ENCODE peak calls at places on chromosomes 16 and 17, in ten cellular contexts. O, G, D, Y, P, Z, L, V, X and W are unnamed samples.

GRCh38 chr17:39751637-39752036 is 13.9 kb downstream of the GRB7 start:
- DNase-seq in D (no peak), P (no peak), Z (no peak), L (no peak), G (no peak), V (no peak), Y (no peak), O (no peak), X (no peak), W (no peak)

GRCh38 chr16:57871457-57871856 is 69.2 kb upstream of the KIFC3 start:
- DNase-seq in P (peak), Y (no peak), Z (no peak), X (no peak), L (no peak), V (no peak), O (peak), D (peak), G (peak), W (no peak)

GRCh38 chr17:36545465-36546417 is 1.0 kb downstream of the GGNBP2 start:
- DNase-seq in X (peak), Y (peak), P (peak), O (peak), G (peak), V (peak), L (peak), Z (peak), D (peak), W (peak)

GRCh38 chr16:73265124-73265838 is 217.4 kb upstream of the ZFHX3 start:
- DNase-seq in D (no peak), X (no peak), P (no peak), Y (no peak), L (no peak), Z (no peak), O (no peak), G (no peak), V (no peak), W (no peak)

GRCh38 chr16:1338119-1338730 is 4.8 kb downstream of the BAIAP3 start:
- DNase-seq in G (peak), L (no peak), Y (no peak), P (peak), O (no peak), D (no peak), Z (no peak), X (no peak), V (no peak), W (no peak)

GRCh38 chr16:55494994-55495421 is 13.9 kb upstream of the LPCAT2 start:
- DNase-seq in V (peak), P (peak), L (no peak), O (peak), Y (no peak), D (peak), X (peak), G (no peak), Z (no peak), W (peak)

GRCh38 chr17:2853722-2854580 is 57.7 kb downstream of the RAP1GAP2 start:
- DNase-seq in P (peak), O (no peak), Y (peak), L (no peak), G (peak), X (no peak), D (peak), V (no peak), Z (no peak), W (no peak)

GRCh38 chr16:15970202-15970601 is 20.8 kb downstream of the ABCC1 start:
- DNase-seq in X (no peak), V (no peak), O (no peak), L (no peak), Z (no peak), D (peak), P (peak), Y (no peak), G (no peak), W (no peak)

GRCh38 chr17:31489295-31490018 is 98.0 kb downstream of the RAB11FIP4 start:
- DNase-seq in D (no peak), V (no peak), O (no peak), X (no peak), P (no peak), L (no peak), Z (no peak), Y (no peak), G (no peak), W (no peak)

GRCh38 chr16:15665107-15665506 is 15.1 kb downstream of the NDE1 start:
- DNase-seq in V (no peak), D (no peak), P (no peak), O (no peak), G (no peak), Y (no peak), L (no peak), Z (no peak), X (no peak), W (no peak)

GRCh38 chr17:48804936-48805411 is 12.1 kb downstream of the TTLL6 start:
- DNase-seq in P (peak), V (no peak), G (peak), D (peak), L (peak), O (peak), X (no peak), Z (peak), Y (peak), W (peak)

GRCh38 chr17:43018008-43018853 is 4.0 kb downstream of the VAT1 start:
- DNase-seq in G (no peak), X (no peak), Z (peak), P (no peak), O (no peak), L (no peak), Y (no peak), V (no peak), D (no peak), W (no peak)

GRCh38 chr17:27241346-27241946 is 52.5 kb upstream of the WSB1 start:
- DNase-seq in X (no peak), L (no peak), V (no peak), P (peak), Y (no peak), O (peak), D (peak), G (no peak), Z (no peak), W (peak)

GRCh38 chr16:56988161-56988947 is 1.0 kb upstream of the NLRC5 start:
- DNase-seq in G (no peak), Y (no peak), O (peak), X (no peak), Z (peak), P (no peak), D (peak), V (no peak), L (no peak), W (no peak)

GRCh38 chr16:14452066-14452465 is 178.0 kb downstream of the PARN start:
- DNase-seq in O (no peak), X (no peak), D (no peak), V (no peak), G (no peak), Z (no peak), L (no peak), Y (no peak), P (no peak), W (no peak)

GRCh38 chr16:8533509-8533908 is 56.8 kb downstream of the TMEM114 start:
- DNase-seq in Z (no peak), G (no peak), L (no peak), O (no peak), D (no peak), P (no peak), X (no peak), V (no peak), Y (no peak), W (no peak)

GRCh38 chr16:580946-581498 is 8.8 kb upstream of the RAB40C start:
- DNase-seq in G (no peak), Y (no peak), D (no peak), P (no peak), L (no peak), Z (no peak), X (no peak), O (no peak), V (no peak), W (no peak)

GRCh38 chr16:75486666-75487313 is 8.5 kb downstream of the CHST6 start:
- DNase-seq in O (no peak), Y (no peak), V (no peak), D (no peak), P (no peak), Z (no peak), G (no peak), X (no peak), L (no peak), W (no peak)

GRCh38 chr17:77444653-77445029 is 303.9 kb downstream of the SEC14L1 start:
- DNase-seq in V (no peak), P (no peak), O (peak), Y (no peak), L (no peak), X (no peak), D (peak), Z (no peak), G (no peak), W (no peak)

GRCh38 chr17:5580367-5580766 is 3.9 kb downstream of the NLRP1 start:
- DNase-seq in D (peak), Y (no peak), V (no peak), L (no peak), Z (no peak), P (no peak), O (peak), X (no peak), G (no peak), W (no peak)

GRCh38 chr16:73183678-73184092 is 135.8 kb upstream of the ZFHX3 start:
- DNase-seq in G (no peak), V (no peak), X (peak), L (no peak), O (peak), P (no peak), Y (no peak), Z (no peak), D (peak), W (no peak)

DNA sequence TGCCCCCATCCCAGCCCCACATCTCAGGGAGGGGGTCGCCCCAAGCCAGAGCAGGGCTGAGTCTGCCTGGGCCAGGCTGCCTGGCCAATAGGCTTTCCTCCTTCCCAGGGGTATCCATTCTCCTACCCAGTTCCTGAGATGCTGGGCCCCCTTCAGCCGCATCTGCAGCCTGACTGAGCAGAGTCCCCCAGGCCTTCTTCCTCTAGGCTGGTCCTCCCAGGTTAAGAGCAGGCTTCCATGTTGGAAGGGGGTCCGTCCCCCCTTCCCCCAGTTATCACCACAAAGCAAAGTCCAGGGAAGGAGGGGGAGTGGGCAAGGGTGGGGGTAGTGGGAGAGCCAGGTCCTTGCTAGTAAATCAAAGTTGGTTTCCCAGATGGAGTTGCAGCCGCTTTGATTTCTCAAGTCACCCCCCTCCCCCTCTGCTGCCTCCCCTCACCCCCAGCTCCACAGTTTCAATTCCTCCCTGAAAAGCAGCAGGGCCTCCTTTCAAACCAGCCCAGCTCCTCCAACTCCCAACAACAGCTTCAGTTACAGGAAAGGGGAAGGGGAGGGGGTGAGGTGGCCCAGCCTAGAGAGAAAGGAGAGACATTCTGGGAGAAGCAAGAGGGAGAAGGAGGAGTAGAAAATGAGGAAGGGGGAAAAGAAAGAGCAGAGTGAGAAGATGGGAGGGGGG is 9.5 kb upstream of the FZD2 start:
- DNase-seq in V (no peak), L (no peak), D (no peak), G (no peak), P (no peak), O (no peak), Y (no peak), X (no peak), Z (peak), W (no peak)
- H3K4me3 ChIP-seq in V (no peak), L (no peak), D (no peak), G (no peak), P (no peak), O (no peak), Y (no peak), X (no peak), Z (no peak), W (no peak)

GRCh38 chr17:38672788-38673713 is 1.7 kb downstream of the EPOP start:
- DNase-seq in Z (no peak), Y (no peak), D (no peak), G (no peak), X (no peak), O (no peak), V (no peak), L (no peak), P (no peak), W (no peak)
- H3K4me3 ChIP-seq in Z (no peak), Y (peak), D (no peak), G (peak), X (peak), O (no peak), V (no peak), L (peak), P (no peak), W (no peak)

DNA sequence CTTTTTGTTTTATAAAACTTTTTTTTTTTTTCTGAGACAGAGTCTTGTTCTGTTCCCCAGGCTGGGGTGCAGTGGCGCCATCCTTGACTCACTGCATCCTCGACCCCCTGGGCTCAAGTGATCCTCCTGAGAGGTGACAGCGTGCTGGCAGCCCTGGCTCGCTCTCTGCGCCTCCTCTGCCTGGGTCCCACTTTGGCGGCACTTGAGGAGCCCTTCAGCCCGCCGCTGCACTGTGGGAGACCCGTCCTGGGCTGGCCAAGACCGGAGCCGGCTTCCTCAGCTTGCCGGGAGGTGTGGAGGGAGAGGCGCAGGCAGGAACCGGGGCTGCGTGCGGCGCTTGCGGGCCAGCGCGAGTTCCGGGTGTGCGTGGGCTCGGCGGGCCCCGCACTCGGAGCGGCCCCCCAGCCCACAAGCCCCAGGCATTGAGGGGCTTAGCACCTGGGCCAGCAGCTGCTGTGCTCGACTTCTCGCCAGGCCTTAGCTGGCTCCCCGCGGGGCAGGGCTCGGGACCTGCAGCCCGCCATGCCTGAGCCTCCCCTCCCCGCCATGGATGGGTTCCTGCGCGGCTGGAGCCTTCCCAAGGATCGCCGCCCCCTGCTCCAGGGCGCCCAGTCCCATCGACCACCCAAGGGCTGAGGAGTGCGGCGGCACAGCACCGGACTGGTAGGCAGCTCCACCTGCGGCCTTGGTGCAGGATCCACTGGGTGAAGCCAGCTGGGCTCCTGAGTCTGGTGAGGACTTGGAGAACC is 49.6 kb upstream of the HELZ start:
- DNase-seq in P (no peak), D (no peak), X (no peak), Z (no peak), L (no peak), V (no peak), G (no peak), Y (no peak), O (no peak), W (no peak)
- H3K4me3 ChIP-seq in P (no peak), D (no peak), X (no peak), Z (no peak), L (no peak), V (no peak), G (no peak), Y (no peak), O (no peak), W (no peak)

DNA sequence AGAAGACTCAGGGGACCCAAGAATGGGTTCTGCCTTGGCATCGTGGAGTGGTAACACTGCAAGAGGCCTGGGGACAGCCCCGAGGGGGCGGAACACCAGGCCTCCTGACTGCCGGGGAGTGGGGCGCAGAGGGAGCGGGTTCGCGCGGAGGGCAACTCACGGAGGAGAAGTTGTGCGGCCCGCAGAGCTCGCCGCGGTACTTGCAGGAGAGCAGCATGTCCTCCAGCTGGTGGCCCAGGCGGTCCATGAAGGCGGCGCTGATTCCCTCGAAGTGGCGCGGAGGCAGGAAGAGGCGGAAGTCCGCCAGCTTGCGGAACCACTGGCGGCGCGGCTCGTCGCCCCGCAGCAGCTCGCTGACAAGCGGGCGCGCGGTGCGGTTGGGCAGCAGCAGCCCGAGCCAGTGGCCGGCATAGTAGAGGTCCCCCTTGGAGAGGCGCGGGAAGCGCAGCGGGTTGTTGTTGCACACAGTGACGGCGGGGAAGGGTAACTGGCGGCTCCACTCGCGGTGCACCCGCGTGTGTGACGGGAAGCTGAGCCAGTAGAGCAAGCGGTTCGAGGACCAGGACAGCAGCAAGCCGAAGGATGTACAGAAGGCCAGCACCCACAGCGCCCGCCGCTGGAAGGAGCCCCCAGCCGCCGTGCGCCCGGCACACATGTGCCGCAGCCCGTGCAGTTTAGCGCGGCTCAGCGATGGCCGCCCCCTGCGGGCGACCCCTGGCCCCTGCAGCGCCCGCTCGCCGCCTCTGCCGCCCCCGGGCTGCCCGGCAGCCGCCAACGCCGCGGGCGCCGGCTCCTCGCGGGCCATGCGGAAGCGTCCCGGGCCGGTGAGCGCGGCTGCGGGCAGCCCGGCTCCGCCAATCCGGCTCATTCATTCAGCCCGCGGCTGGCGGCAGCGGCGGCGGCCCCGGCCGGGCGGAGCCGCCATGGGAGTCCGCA is 1.6 kb downstream of the ASIC2 start:
- DNase-seq in D (peak), P (peak), V (no peak), Z (peak), Y (no peak), G (peak), O (no peak), L (peak), X (no peak), W (no peak)
- H3K4me3 ChIP-seq in D (no peak), P (peak), V (peak), Z (peak), Y (no peak), G (peak), O (peak), L (peak), X (peak), W (peak)